ENCODE peak calls at places on chromosomes 7 and 10, in four cellular contexts. Q is GM12878, N is H1, H is HepG2. U is an unnamed sample.

GRCh38 chr7:77439572-77439971 is 23.4 kb upstream of the GSAP start:
- DNase-seq in Q (no peak), N (no peak), H (peak; percentile 72), U (no peak)

GRCh38 chr7:44099669-44100068 is 4.5 kb upstream of the AEBP1 start:
- DNase-seq in Q (no peak), N (no peak), H (no peak), U (no peak)

GRCh38 chr7:95549818-95550529 is 46.3 kb downstream of the PDK4 start:
- DNase-seq in Q (no peak), N (no peak), H (no peak), U (peak; percentile 9)

GRCh38 chr7:82335927-82336326 is 107.7 kb downstream of the CACNA2D1 start:
- DNase-seq in Q (no peak), N (no peak), H (no peak), U (no peak)

GRCh38 chr10:132355754-132356153 is 23.8 kb downstream of the LRRC27 start:
- DNase-seq in Q (no peak), N (no peak), H (no peak), U (no peak)

GRCh38 chr7:39459606-39460090 is 106.6 kb upstream of the YAE1 start:
- DNase-seq in Q (no peak), N (no peak), H (no peak), U (no peak)

GRCh38 chr7:39587393-39587792 is 21.2 kb downstream of the YAE1 start:
- DNase-seq in Q (no peak), N (no peak), H (no peak), U (no peak)

GRCh38 chr10:77192402-77192801 is 445.2 kb downstream of the KCNMA1 start:
- DNase-seq in Q (no peak), N (no peak), H (no peak), U (no peak)

GRCh38 chr7:121480566-121481335 is 84.6 kb upstream of the FAM3C start:
- DNase-seq in Q (no peak), N (no peak), H (no peak), U (peak; percentile 32)

GRCh38 chr7:131600578-131600977 is 44.1 kb upstream of the PODXL start:
- DNase-seq in Q (no peak), N (no peak), H (peak; percentile 12), U (no peak)

GRCh38 chr7:105990726-105991465 is 27.8 kb downstream of the CDHR3 start:
- DNase-seq in Q (no peak), N (peak; percentile 68), H (no peak), U (peak; percentile 87)

GRCh38 chr7:85573346-85573745 is 386.5 kb upstream of the SEMA3D start:
- DNase-seq in Q (no peak), N (no peak), H (no peak), U (no peak)

GRCh38 chr7:158025651-158026600 is 561.7 kb downstream of the PTPRN2 start:
- DNase-seq in Q (no peak), N (no peak), H (no peak), U (no peak)

GRCh38 chr10:86856156-86856555 is 99.7 kb downstream of the BMPR1A start:
- DNase-seq in Q (no peak), N (no peak), H (no peak), U (no peak)

GRCh38 chr10:92241158-92241500 is 49.7 kb downstream of the CPEB3 start:
- DNase-seq in Q (no peak), N (no peak), H (peak; percentile 24), U (no peak)

GRCh38 chr7:55206235-55207029 is 158.7 kb upstream of the LANCL2 start:
- DNase-seq in Q (no peak), N (no peak), H (no peak), U (no peak)

GRCh38 chr10:132057191-132057681 is 8.5 kb upstream of the JAKMIP3 start:
- DNase-seq in Q (no peak), N (no peak), H (no peak), U (no peak)

GRCh38 chr10:48976208-48976607 is 36.6 kb upstream of the LRRC18 start:
- DNase-seq in Q (no peak), N (no peak), H (peak; percentile 6), U (no peak)

GRCh38 chr7:1752771-1753562 is 82.9 kb downstream of the ELFN1 start:
- DNase-seq in Q (no peak), N (no peak), H (no peak), U (no peak)

GRCh38 chr10:69742928-69743602 is 58.6 kb upstream of the COL13A1 start:
- DNase-seq in Q (no peak), N (peak; percentile 86), H (no peak), U (peak; percentile 38)

GRCh38 chr10:34526758-34527730 is 288.1 kb downstream of the PARD3 start:
- DNase-seq in Q (no peak), N (no peak), H (no peak), U (peak; percentile 79)

GRCh38 chr7:13656330-13656729 is 333.1 kb downstream of the ETV1 start:
- DNase-seq in Q (no peak), N (no peak), H (no peak), U (no peak)

GRCh38 chr7:70761711-70762328 is 370.1 kb upstream of the GALNT17 start:
- DNase-seq in Q (peak; percentile 88), N (no peak), H (no peak), U (no peak)

GRCh38 chr7:157043745-157044144 is 33.3 kb upstream of the MNX1 start:
- DNase-seq in Q (no peak), N (no peak), H (no peak), U (no peak)

GRCh38 chr7:152551304-152552036 is 115.7 kb upstream of the KMT2C start:
- DNase-seq in Q (no peak), N (no peak), H (peak; percentile 32), U (no peak)

GRCh38 chr10:43939939-43940810 is 291.5 kb upstream of the ZNF32 start:
- DNase-seq in Q (no peak), N (no peak), H (no peak), U (no peak)

GRCh38 chr10:29811751-29812427 is 177.1 kb upstream of the SVIL start:
- DNase-seq in Q (no peak), N (no peak), H (no peak), U (no peak)

GRCh38 chr7:82091126-82091682 is 321.4 kb upstream of the HGF start:
- DNase-seq in Q (no peak), N (no peak), H (no peak), U (no peak)

GRCh38 chr10:132480356-132480755 is 57.2 kb upstream of the INPP5A start:
- DNase-seq in Q (no peak), N (no peak), H (no peak), U (no peak)

GRCh38 chr7:70855373-70855772 is 276.6 kb upstream of the GALNT17 start:
- DNase-seq in Q (no peak), N (no peak), H (no peak), U (no peak)

GRCh38 chr7:137539111-137539715 is 195.7 kb upstream of the PTN start:
- DNase-seq in Q (no peak), N (no peak), H (no peak), U (no peak)
- TF ChIP-seq SUZ12 in Q (no peak), N (no peak), H (no peak), U (no peak)

DNA sequence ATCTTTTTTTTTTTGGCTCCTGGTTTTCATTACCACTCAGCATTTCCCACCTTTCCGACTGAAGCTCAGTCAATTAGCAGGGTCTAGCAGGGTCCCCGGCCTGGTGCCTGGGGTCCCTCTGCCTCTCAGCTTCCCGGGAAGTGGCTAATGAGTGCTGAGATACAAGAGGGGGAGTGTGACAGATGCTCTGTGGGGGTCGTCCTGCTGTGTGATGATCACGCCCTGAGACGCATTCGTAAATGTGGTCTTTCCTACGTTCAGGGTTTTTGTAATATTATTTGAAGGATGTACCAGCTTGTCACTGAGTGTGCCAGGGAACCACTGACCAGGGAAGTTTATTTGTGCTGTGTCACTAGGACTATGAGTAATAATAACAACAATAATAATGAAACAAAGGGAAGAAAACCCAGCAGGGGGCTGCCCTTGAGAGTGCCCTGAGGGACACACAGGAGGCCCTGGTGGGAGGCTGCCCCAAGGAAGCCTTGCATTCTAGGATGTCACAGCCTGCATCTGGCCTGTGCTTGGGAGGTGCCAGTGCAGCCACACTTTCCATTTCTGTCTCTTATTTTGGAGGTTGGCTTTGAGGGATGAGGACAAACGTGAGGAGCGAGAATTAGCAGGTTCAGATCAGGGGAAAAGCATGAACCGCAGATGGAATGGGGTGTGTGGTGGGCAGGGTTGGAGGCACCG is 337.7 kb downstream of the ADARB2 start:
- DNase-seq in Q (no peak), N (peak; percentile 41), H (no peak), U (no peak)
- TF ChIP-seq ZNF274 in Q (no peak), N (no peak), H (no peak), U (no peak)

GRCh38 chr10:17028843-17029580 is 100.6 kb downstream of the CUBN start:
- DNase-seq in Q (no peak), N (no peak), H (no peak), U (no peak)
- H3K4me3 ChIP-seq in Q (no peak overlapping the region), N (no peak overlapping the region), H (no peak overlapping the region), U (no peak overlapping the region)

DNA sequence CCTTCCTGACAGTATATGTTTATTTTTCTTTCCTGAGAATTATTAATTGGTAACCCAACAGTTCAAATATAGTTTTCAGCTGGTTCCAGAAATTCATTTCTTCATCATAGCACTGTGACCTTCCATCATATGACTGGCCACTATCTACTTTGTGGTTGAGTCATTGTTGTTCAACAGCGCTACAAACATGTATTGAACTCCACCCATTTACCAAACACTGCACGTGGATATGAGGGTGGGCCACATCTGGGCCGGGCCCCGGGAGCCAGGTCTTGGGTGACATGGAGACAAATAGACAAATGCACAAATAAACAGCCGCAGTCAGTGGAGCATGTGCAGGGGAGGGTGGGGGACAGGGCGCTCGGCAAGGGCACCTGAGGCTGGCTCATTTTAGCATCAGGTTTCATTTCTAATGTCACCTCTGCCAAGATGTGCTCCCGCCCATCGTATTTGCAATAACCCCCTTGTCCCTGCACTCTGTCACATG is 24.0 kb upstream of the EEPD1 start:
- DNase-seq in Q (no peak), N (no peak), H (peak; percentile 48), U (no peak)
- TF ChIP-seq SUZ12 in Q (no peak), N (no peak), H (no peak), U (no peak)

U was measured in NT2/D1.